ENCODE peak calls at places on chromosome 13, in five cellular contexts. F, B, J, H and Q are unnamed samples.

GRCh38 chr13:26048745-26049144 is 3.1 kb downstream of the SHISA2 start:
- DNase-seq in F (no peak), B (no peak), J (no peak), H (no peak), Q (no peak)

GRCh38 chr13:74573654-74574053 is 439.4 kb upstream of the KLF12 start:
- DNase-seq in F (peak; percentile 43), B (peak; percentile 72), J (peak; percentile 14), H (no peak), Q (no peak)

GRCh38 chr13:36086117-36086516 is 45.1 kb downstream of the DCLK1 start:
- DNase-seq in F (peak; percentile 53), B (no peak), J (no peak), H (no peak), Q (no peak)

GRCh38 chr13:35927554-35927953 is 203.6 kb downstream of the DCLK1 start:
- DNase-seq in F (peak; percentile 26), B (no peak), J (no peak), H (no peak), Q (no peak)

GRCh38 chr13:31514932-31515331 is 224.4 kb upstream of the RXFP2 start:
- DNase-seq in F (no peak), B (no peak), J (no peak), H (no peak), Q (no peak)

GRCh38 chr13:23570099-23570926 is at the start of gene TNFRSF19:
- DNase-seq in F (peak; percentile 90), B (no peak), J (peak; percentile 45), H (no peak), Q (peak; percentile 68)

GRCh38 chr13:42225051-42225450 is 46.9 kb upstream of the AKAP11 start:
- DNase-seq in F (no peak), B (no peak), J (no peak), H (no peak), Q (no peak)

GRCh38 chr13:105848494-105848893 is 687.0 kb downstream of the EFNB2 start:
- DNase-seq in F (no peak), B (no peak), J (no peak), H (no peak), Q (peak; percentile 80)

GRCh38 chr13:24184265-24184841 is 23.8 kb downstream of the SPATA13 start:
- DNase-seq in F (no peak), B (no peak), J (no peak), H (no peak), Q (no peak)

GRCh38 chr13:76398426-76398825 is 487.8 kb downstream of the KCTD12 start:
- DNase-seq in F (no peak), B (no peak), J (no peak), H (no peak), Q (no peak)

GRCh38 chr13:112444001-112444311 is 67.8 kb downstream of the SPACA7 start:
- DNase-seq in F (peak; percentile 78), B (peak; percentile 91), J (peak; percentile 49), H (peak; percentile 71), Q (peak; percentile 36)

GRCh38 chr13:58478858-58479257 is 847.3 kb downstream of the PCDH17 start:
- DNase-seq in F (no peak), B (no peak), J (no peak), H (no peak), Q (no peak)

GRCh38 chr13:29676941-29677452 is 81.5 kb upstream of the SLC7A1 start:
- DNase-seq in F (no peak), B (no peak), J (no peak), H (peak; percentile 37), Q (peak; percentile 50)

GRCh38 chr13:44664308-44664707 is 88.2 kb upstream of the TSC22D1 start:
- DNase-seq in F (no peak), B (no peak), J (no peak), H (no peak), Q (no peak)

GRCh38 chr13:27283906-27284523 is 13.4 kb downstream of the RASL11A start:
- DNase-seq in F (no peak), B (peak; percentile 78), J (no peak), H (peak; percentile 21), Q (no peak)

GRCh38 chr13:27797228-27797624 is 4.9 kb downstream of the GSX1 start:
- DNase-seq in F (peak; percentile 34), B (no peak), J (no peak), H (no peak), Q (no peak)

GRCh38 chr13:77701305-77701704 is 3.8 kb downstream of the SLAIN1 start:
- DNase-seq in F (no peak), B (no peak), J (no peak), H (no peak), Q (no peak)

GRCh38 chr13:40484101-40484800 is 182.2 kb downstream of the FOXO1 start:
- DNase-seq in F (no peak), B (no peak), J (no peak), H (no peak), Q (no peak)

GRCh38 chr13:99275093-99275469 is 16.9 kb upstream of the GPR18 start:
- DNase-seq in F (no peak), B (no peak), J (no peak), H (no peak), Q (no peak)

GRCh38 chr13:94776956-94777355 is 64.6 kb upstream of the SOX21 start:
- DNase-seq in F (no peak), B (no peak), J (no peak), H (no peak), Q (no peak)

GRCh38 chr13:40345654-40346372 is 320.6 kb downstream of the FOXO1 start:
- DNase-seq in F (no peak), B (peak; percentile 26), J (no peak), H (no peak), Q (no peak)

GRCh38 chr13:95833126-95833525 is 156.2 kb downstream of the DNAJC3 start:
- DNase-seq in F (no peak), B (no peak), J (no peak), H (no peak), Q (no peak)

GRCh38 chr13:70613295-70613694 is 505.0 kb upstream of the KLHL1 start:
- DNase-seq in F (no peak), B (no peak), J (no peak), H (no peak), Q (no peak)

GRCh38 chr13:61989984-61990383 is 574.3 kb upstream of the PCDH20 start:
- DNase-seq in F (no peak), B (no peak), J (no peak), H (no peak), Q (no peak)

GRCh38 chr13:102726430-102726829 is 31.6 kb upstream of the METTL21C start:
- DNase-seq in F (no peak), B (peak; percentile 56), J (no peak), H (no peak), Q (no peak)

GRCh38 chr13:26941345-26942174 is 181.0 kb upstream of the GPR12 start:
- DNase-seq in F (no peak), B (no peak), J (no peak), H (no peak), Q (no peak)

GRCh38 chr13:44280461-44280860 is 93.2 kb upstream of the SERP2 start:
- DNase-seq in F (no peak), B (no peak), J (no peak), H (no peak), Q (no peak)

GRCh38 chr13:28658796-28659610 is at the start of gene POMP:
- DNase-seq in F (peak; percentile 97), B (peak; percentile 99), J (peak; percentile 95), H (peak; percentile 94), Q (peak; percentile 85)

GRCh38 chr13:108086678-108087077 is 128.7 kb downstream of the LIG4 start:
- DNase-seq in F (peak; percentile 44), B (peak; percentile 52), J (no peak), H (no peak), Q (no peak)

GRCh38 chr13:98571955-98572662 is 4.8 kb downstream of the STK24 start:
- DNase-seq in F (peak; percentile 32), B (peak; percentile 68), J (no peak), H (peak; percentile 73), Q (no peak)

GRCh38 chr13:108963846-108964600 is 334.6 kb downstream of the MYO16 start:
- DNase-seq in F (no peak), B (no peak), J (no peak), H (no peak), Q (no peak)

DNA sequence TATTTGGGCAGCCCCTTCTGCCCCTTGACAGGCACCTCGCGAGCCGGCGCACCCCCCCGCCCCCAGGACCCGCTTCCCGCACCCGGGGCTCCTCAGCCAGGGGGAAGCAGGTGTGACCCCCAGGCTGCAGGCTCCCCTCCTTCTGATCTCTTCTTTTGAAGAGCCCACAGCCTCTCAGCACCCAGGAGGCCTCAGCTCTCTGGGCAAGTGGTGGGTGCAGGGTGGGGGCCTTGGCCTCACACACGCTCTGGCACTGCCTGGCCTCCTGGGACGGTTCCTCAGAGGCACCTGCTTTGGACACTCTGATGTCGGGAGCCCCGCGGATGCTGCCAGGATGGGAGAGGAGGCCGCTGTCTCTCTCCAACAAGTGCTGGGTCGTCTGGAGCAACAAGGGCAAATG is 1.5 kb upstream of the C13orf46 start:
- DNase-seq in F (peak; percentile 4), B (no peak), J (no peak), H (no peak), Q (no peak)
- H3K4me3 ChIP-seq in F (no peak overlapping the region), B (no peak overlapping the region), J (no peak overlapping the region), H (no peak overlapping the region), Q (no peak overlapping the region)

GRCh38 chr13:72384186-72384823 is 343.1 kb downstream of the MZT1 start:
- DNase-seq in F (no peak), B (no peak), J (no peak), H (no peak), Q (no peak)

GRCh38 chr13:72386138-72386684 is 341.2 kb downstream of the MZT1 start:
- DNase-seq in F (no peak), B (no peak), J (no peak), H (no peak), Q (no peak)

GRCh38 chr13:72384879-72385278 is 342.6 kb downstream of the MZT1 start:
- DNase-seq in F (no peak), B (no peak), J (no peak), H (no peak), Q (no peak)

GRCh38 chr13:72379581-72379980 is 347.8 kb downstream of the MZT1 start:
- DNase-seq in F (no peak), B (no peak), J (no peak), H (no peak), Q (no peak)

GRCh38 chr13:72383646-72384045 is 343.8 kb downstream of the MZT1 start:
- DNase-seq in F (no peak), B (no peak), J (no peak), H (no peak), Q (no peak)
- H3K4me1 ChIP-seq in F (peaks cover 3% of the 10 kb centered on the region), B (no peaks in the 10 kb centered on the region), J (no peaks in the 10 kb centered on the region), H (no peaks in the 10 kb centered on the region), Q (no peaks in the 10 kb centered on the region)

GRCh38 chr13:80334582-80335260 is 6.2 kb downstream of the SPRY2 start:
- DNase-seq in F (no peak), B (no peak), J (no peak), H (no peak), Q (no peak)
- H3K4me3 ChIP-seq in F (no peak overlapping the region), B (no peak overlapping the region), J (peak overlapping the region; percentile 97), H (no peak overlapping the region), Q (no peak overlapping the region)

GRCh38 chr13:46171739-46172138 is 10.2 kb downstream of the LCP1 start:
- DNase-seq in F (no peak), B (no peak), J (no peak), H (no peak), Q (no peak)

GRCh38 chr13:46170687-46171086 is 11.3 kb downstream of the LCP1 start:
- DNase-seq in F (no peak), B (peak; percentile 74), J (no peak), H (no peak), Q (no peak)

GRCh38 chr13:46168818-46169217 is 13.2 kb downstream of the LCP1 start:
- DNase-seq in F (no peak), B (peak; percentile 68), J (no peak), H (no peak), Q (no peak)

GRCh38 chr13:46171223-46171622 is 10.8 kb downstream of the LCP1 start:
- DNase-seq in F (no peak), B (no peak), J (no peak), H (no peak), Q (no peak)

GRCh38 chr13:46170268-46170667 is 11.7 kb downstream of the LCP1 start:
- DNase-seq in F (no peak), B (no peak), J (no peak), H (no peak), Q (no peak)
- H3K4me1 ChIP-seq in F (no peaks in the 10 kb centered on the region), B (peaks cover 100% of the 10 kb centered on the region), J (peaks cover 18% of the 10 kb centered on the region), H (no peaks in the 10 kb centered on the region), Q (no peaks in the 10 kb centered on the region)